ENCODE peak calls at places on chromosomes 12 and 14, in eight cellular contexts. T is MM.1S, W is heart left ventricle, M is BE2C, O is Peyer's patch, X is NB4, C is B cell, V is gastrocnemius medialis. K is an unnamed sample.

GRCh38 chr12:103779410-103780092 is 61.5 kb downstream of the NT5DC3 start:
- DNase-seq in T (no peak), V (no peak), M (no peak), O (no peak), X (no peak), W (no peak), C (no peak), K (no peak)

GRCh38 chr14:103889313-103890051 is 38.8 kb upstream of the TDRD9 start:
- DNase-seq in W (no peak), O (no peak), M (no peak), V (no peak), C (no peak), T (no peak), X (no peak), K (no peak)

GRCh38 chr12:21656931-21657335 is 709 bp downstream of the LDHB start:
- DNase-seq in T (peak), V (no peak), C (peak), M (peak), X (peak), O (peak), W (peak), K (no peak)

GRCh38 chr14:51726166-51726899 is 74.6 kb downstream of the FRMD6 start:
- DNase-seq in W (no peak), M (no peak), O (no peak), V (no peak), T (no peak), X (no peak), C (no peak), K (no peak)

GRCh38 chr12:66861157-66861750 is 182.4 kb upstream of the GRIP1 start:
- DNase-seq in M (peak), X (peak), O (peak), C (peak), T (peak), W (peak), V (peak), K (peak)

GRCh38 chr12:4037747-4038312 is 164.6 kb upstream of the PARP11 start:
- DNase-seq in M (no peak), W (no peak), O (no peak), X (peak), V (peak), C (no peak), T (no peak), K (no peak)

GRCh38 chr12:93127582-93128331 is 198.7 kb upstream of the EEA1 start:
- DNase-seq in O (no peak), T (no peak), C (no peak), M (peak), W (peak), X (peak), V (peak), K (no peak)

GRCh38 chr14:94098359-94098758 is 12.2 kb upstream of the IFI27 start:
- DNase-seq in C (no peak), O (no peak), W (no peak), X (no peak), T (no peak), V (no peak), M (no peak), K (no peak)

GRCh38 chr12:104358353-104359003 is 54.9 kb downstream of the EID3 start:
- DNase-seq in O (peak), M (peak), V (peak), C (peak), T (peak), X (peak), W (peak), K (no peak)

GRCh38 chr14:105255021-105255507 is 6.7 kb downstream of the BTBD6 start:
- DNase-seq in M (no peak), O (no peak), V (peak), T (peak), W (peak), C (no peak), X (peak), K (no peak)

GRCh38 chr14:45227566-45227965 is 25.4 kb downstream of the MIS18BP1 start:
- DNase-seq in O (no peak), W (no peak), T (no peak), X (no peak), V (no peak), C (no peak), M (no peak), K (no peak)

GRCh38 chr12:119868992-119869391 is 8.1 kb downstream of the CIT start:
- DNase-seq in C (no peak), M (no peak), W (no peak), T (no peak), X (no peak), O (no peak), V (no peak), K (no peak)

GRCh38 chr12:94839347-94839746 is 164.2 kb downstream of the NDUFA12 start:
- DNase-seq in T (no peak), M (no peak), X (peak), W (no peak), C (no peak), O (no peak), V (no peak), K (no peak)

GRCh38 chr14:50954811-50955372 is 10.6 kb upstream of the PYGL start:
- DNase-seq in M (no peak), X (peak), W (no peak), O (no peak), C (peak), V (no peak), T (no peak), K (no peak)

GRCh38 chr14:97107070-97107469 is 309.9 kb downstream of the VRK1 start:
- DNase-seq in M (no peak), T (no peak), O (no peak), W (no peak), C (no peak), V (no peak), X (no peak), K (no peak)

GRCh38 chr14:37401093-37401492 is 194.0 kb downstream of the FOXA1 start:
- DNase-seq in X (no peak), O (no peak), V (no peak), W (no peak), M (no peak), T (no peak), C (no peak), K (no peak)

GRCh38 chr14:58465425-58465824 is 37.9 kb downstream of the KIAA0586 start:
- DNase-seq in W (no peak), T (no peak), X (no peak), O (no peak), M (no peak), V (no peak), C (no peak), K (no peak)

GRCh38 chr14:47509957-47510356 is 165.4 kb downstream of the MDGA2 start:
- DNase-seq in M (no peak), X (no peak), W (no peak), C (no peak), T (no peak), O (no peak), V (no peak), K (no peak)

GRCh38 chr12:82789674-82790073 is 103.0 kb downstream of the TMTC2 start:
- DNase-seq in C (no peak), V (no peak), M (no peak), W (no peak), O (no peak), T (no peak), X (no peak), K (no peak)

GRCh38 chr12:11540615-11541014 is 108.9 kb upstream of the ETV6 start:
- DNase-seq in M (no peak), T (no peak), W (no peak), C (no peak), O (no peak), X (no peak), V (no peak), K (no peak)

GRCh38 chr12:124653169-124653931 is 85.9 kb upstream of the NCOR2 start:
- DNase-seq in O (no peak), M (no peak), T (no peak), V (no peak), W (peak), C (no peak), X (peak), K (no peak)

GRCh38 chr12:124652661-124653060 is 85.2 kb upstream of the NCOR2 start:
- DNase-seq in W (no peak), O (no peak), C (no peak), V (no peak), M (no peak), T (no peak), X (no peak), K (no peak)

GRCh38 chr12:124651508-124652273 is 84.3 kb upstream of the NCOR2 start:
- DNase-seq in T (no peak), O (no peak), X (no peak), W (no peak), M (no peak), V (no peak), C (no peak), K (no peak)

GRCh38 chr12:124648710-124649384 is 81.4 kb upstream of the NCOR2 start:
- DNase-seq in M (no peak), X (no peak), V (no peak), T (no peak), C (no peak), W (no peak), O (no peak), K (no peak)

DNA sequence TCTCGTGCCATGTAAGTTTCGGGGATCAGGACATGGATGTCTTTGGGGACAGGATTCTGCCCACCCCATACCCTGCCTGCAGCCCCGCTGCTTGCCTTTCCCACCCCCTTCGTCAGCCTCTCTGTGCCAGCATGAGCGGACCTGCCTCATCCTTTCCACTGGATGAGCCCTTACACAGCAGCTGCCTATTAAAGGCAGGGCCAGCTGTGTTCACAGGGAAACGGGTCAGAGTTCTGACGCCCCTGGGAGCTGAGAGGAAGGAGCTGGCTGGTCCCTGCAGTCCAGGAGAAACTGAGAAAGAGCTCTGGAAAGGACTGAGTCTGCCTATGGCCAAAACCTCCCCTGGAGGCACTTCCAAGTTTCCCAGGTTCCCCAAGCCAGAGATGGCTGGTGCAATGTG is 83.5 kb upstream of the NCOR2 start:
- DNase-seq in X (no peak), O (no peak), M (no peak), C (no peak), W (peak), V (no peak), T (no peak), K (no peak)
- TF ChIP-seq CTCF in X (no peak), O (no peak), M (no peak), C (no peak), W (no peak), V (no peak), T (no peak), K (no peak)

DNA sequence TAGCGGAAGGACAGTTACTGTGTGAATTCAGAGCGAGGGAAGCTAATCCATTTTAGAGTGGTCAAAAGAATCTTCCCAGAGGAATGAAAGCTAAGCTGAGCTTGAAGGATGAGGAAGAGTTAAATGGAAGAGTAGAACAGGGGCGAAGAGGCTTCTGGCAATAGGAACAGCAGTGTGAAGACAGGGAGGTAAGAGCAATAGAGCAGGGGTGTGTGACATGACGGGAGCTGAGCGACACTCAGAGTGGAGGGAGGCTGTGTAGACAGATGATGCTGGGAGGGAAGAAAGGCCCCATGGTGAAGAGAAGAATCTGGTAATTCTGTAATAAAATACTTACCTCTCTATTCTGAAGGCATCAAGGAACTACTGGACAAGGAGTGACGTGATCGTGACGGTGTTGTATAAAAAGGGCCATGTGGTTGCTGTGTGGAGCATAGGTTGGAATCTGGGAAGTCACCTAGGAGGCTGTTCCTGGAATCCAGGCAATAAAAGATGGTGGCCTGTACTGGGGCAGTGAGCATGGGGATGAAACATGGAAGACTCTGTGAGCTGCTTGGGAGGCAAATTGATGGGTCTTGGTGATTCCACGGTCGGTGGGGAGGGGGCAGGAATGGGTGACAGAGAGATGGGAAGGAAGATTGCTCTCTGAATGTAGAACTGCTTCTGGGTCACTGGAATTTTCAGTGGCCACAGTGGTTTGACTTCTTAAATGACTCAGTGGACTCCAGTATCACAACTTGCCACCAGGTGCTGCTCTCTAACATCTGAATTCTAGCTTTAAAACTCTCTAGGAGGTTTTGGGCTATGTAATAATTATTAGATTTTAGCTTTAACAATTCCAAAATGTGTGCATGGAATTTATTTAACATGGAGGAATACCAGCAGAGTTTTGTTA is 164.1 kb downstream of the ATP23 start:
- DNase-seq in V (no peak), T (no peak), O (no peak), M (no peak), C (no peak), W (no peak), X (no peak), K (no peak)
- TF ChIP-seq CTCF in V (peak), T (peak), O (no peak), M (peak), C (no peak), W (peak), X (peak), K (peak)

DNA sequence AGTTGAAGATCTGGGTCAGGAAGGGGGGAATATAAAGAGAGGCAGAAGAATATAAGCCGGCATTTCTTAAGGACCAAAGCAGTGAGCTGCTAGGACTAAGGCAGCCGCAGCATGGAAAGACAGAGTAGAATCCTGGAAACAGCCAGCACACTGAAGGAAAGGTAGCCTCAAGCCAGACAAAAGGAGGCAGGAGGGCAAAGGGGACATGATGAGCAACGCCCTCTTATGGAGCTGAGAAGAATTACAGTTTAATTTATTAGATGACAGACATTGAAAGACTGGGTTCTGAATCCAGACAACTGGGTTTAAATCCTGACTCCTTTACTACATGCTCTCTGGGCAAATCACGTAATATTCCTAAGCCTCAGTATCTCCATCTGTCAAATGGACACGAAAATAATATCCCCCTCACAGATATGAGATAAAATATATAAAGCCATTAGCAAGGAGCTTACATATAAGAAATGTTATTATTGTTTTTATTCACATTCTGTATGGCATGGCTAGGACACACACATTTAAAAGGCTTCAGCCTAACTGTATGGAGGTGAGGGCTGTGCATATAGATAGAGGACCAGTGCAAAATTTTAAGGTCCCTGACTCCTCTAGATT is 8.1 kb upstream of the PCED1B start:
- DNase-seq in M (no peak), C (no peak), V (no peak), X (peak), O (no peak), W (no peak), T (peak), K (no peak)
- TF ChIP-seq CTCF in M (peak), C (peak), V (peak), X (peak), O (peak), W (peak), T (peak), K (peak)

DNA sequence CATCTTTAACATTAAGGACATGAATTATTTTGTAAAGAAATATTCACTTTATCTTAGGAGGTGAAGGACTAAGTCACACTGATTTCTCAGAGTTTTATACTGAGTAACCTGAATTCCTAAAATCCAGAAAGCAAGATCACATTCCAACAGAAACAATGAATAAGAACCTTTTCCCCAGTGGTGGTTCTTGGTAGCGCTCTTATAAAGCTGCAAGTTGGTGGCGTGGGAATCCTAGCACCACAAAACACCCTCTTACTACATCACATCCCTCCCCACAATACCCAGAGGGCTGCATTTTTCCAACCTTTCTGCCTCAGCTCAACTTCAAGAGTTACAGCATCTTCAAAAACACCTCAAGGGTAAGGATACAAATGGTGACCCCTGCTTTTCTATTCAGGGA is 44.0 kb upstream of the SMUG1 start:
- DNase-seq in X (no peak), O (no peak), M (no peak), T (no peak), C (no peak), V (no peak), W (no peak), K (no peak)
- TF ChIP-seq CTCF in X (no peak), O (no peak), M (peak), T (no peak), C (no peak), V (no peak), W (no peak), K (peak)

GRCh38 chr12:69984216-69984615 is 159.2 kb downstream of the MYRFL start:
- DNase-seq in M (no peak), O (no peak), T (no peak), W (no peak), X (no peak), C (no peak), V (no peak), K (no peak)

GRCh38 chr12:69987453-69988102 is 162.6 kb downstream of the MYRFL start:
- DNase-seq in X (no peak), M (no peak), W (no peak), O (no peak), C (no peak), V (no peak), T (no peak), K (no peak)

GRCh38 chr12:69986109-69986508 is 161.1 kb downstream of the MYRFL start:
- DNase-seq in W (no peak), C (no peak), T (no peak), V (no peak), M (no peak), X (no peak), O (no peak), K (no peak)

GRCh38 chr12:69988601-69989194 is 163.7 kb downstream of the MYRFL start:
- DNase-seq in C (no peak), W (no peak), V (no peak), T (no peak), O (no peak), M (no peak), X (no peak), K (no peak)

DNA sequence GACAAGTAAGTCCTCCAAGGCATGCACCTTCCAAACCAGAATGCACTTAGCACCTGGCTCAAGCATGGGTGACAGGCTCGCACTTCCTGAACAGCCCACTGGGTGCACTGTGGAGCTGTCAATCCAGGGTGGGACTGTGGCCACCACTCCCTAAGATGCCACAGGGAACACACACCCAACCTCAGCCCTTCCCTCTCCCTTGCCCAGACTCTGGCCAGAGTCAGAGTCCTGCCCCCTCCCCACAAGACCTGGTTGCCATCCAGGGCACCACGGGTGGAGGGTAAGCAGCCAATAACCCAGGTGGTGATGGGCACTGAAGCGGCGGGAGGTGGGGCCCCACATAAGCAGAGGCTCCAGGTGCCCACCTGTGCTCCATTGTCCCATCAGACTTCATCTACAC is 160.6 kb downstream of the MYRFL start:
- DNase-seq in V (no peak), C (peak), M (peak), O (no peak), X (peak), W (no peak), T (peak), K (no peak)
- TF ChIP-seq CTCF in V (no peak), C (no peak), M (peak), O (no peak), X (peak), W (no peak), T (peak), K (peak)

GRCh38 chr12:55822228-55822627 is 4.4 kb downstream of the ORMDL2 start:
- DNase-seq in V (no peak), M (no peak), O (no peak), X (no peak), T (no peak), C (no peak), W (no peak), K (no peak)
- TF ChIP-seq CTCF in V (no peak), M (peak), O (no peak), X (no peak), T (peak), C (no peak), W (peak), K (peak)

GRCh38 chr12:55817352-55818139 is at the start of the genes ORMDL2 and SARNP:
- DNase-seq in T (peak), W (peak), M (peak), V (peak), X (peak), C (peak), O (peak), K (peak)
- TF ChIP-seq CTCF in T (no peak), W (no peak), M (no peak), V (no peak), X (no peak), C (no peak), O (no peak), K (no peak)

K was measured in type B pancreatic cell.